ENCODE peak calls at places on chromosomes 7 and 10, in six cellular contexts. X is AG09319, B is T-helper 17 cell, O is RPMI7951, K is GM12865, R is body of pancreas. V is an unnamed sample.

GRCh38 chr7:67918158-67918557 is 921.5 kb downstream of the TYW1 start:
- DNase-seq in B (no peak), K (peak), X (no peak), O (peak), R (no peak), V (peak)

GRCh38 chr10:98361131-98361633 is 53.8 kb downstream of the PYROXD2 start:
- DNase-seq in O (peak), B (no peak), K (peak), R (peak), X (peak), V (peak)

GRCh38 chr10:45453639-45454250 is 79.7 kb downstream of the ALOX5 start:
- DNase-seq in K (no peak), O (no peak), R (no peak), B (no peak), X (no peak), V (no peak)

GRCh38 chr7:154429666-154430404 is 377.6 kb downstream of the DPP6 start:
- DNase-seq in O (no peak), X (no peak), B (no peak), R (no peak), K (no peak), V (no peak)

GRCh38 chr10:121835376-121835775 is 92.5 kb downstream of the ATE1 start:
- DNase-seq in K (no peak), X (no peak), R (no peak), B (no peak), O (no peak), V (no peak)

GRCh38 chr7:129831424-129832058 is 121.2 kb downstream of the UBE2H start:
- DNase-seq in X (no peak), O (peak), B (no peak), K (no peak), R (no peak), V (peak)

GRCh38 chr7:43674559-43675436 is 54.5 kb downstream of the COA1 start:
- DNase-seq in O (peak), K (no peak), X (no peak), B (no peak), R (peak), V (peak)

GRCh38 chr7:1919539-1920265 is 249.6 kb downstream of the ELFN1 start:
- DNase-seq in O (no peak), X (no peak), R (peak), B (no peak), K (no peak), V (no peak)

GRCh38 chr7:148944935-148945934 is 61.1 kb upstream of the EZH2 start:
- DNase-seq in B (no peak), X (peak), R (no peak), K (no peak), O (peak), V (peak)

GRCh38 chr10:104441601-104442000 is 88.0 kb downstream of the CFAP58 start:
- DNase-seq in O (peak), B (no peak), K (no peak), R (no peak), X (peak), V (peak)

GRCh38 chr10:71074176-71074755 is 138.1 kb upstream of the UNC5B start:
- DNase-seq in B (no peak), O (peak), X (no peak), K (no peak), R (no peak), V (peak)

GRCh38 chr10:104331208-104331838 is 6.9 kb downstream of the ITPRIP start:
- DNase-seq in R (no peak), B (no peak), X (no peak), K (no peak), O (peak), V (peak)

GRCh38 chr10:133177380-133178157 is 17.6 kb downstream of the KNDC1 start:
- DNase-seq in X (no peak), B (no peak), R (no peak), K (no peak), O (no peak), V (no peak)